ENCODE peak calls at places on chromosome X, in six cellular contexts. One of them, this sample, is unnamed.

GRCh38 chrX:18983711-18984380 is at the start of gene PHKA2:
- DNase-seq in activated T-helper 1 cell treated with Interleukin-2 at 50 U/mL for 16 hours: no peak
- DNase-seq in endothelial cell: peak; percentile 45
- DNase-seq in GM12865: no peak
- DNase-seq in cardiac muscle cell: no peak
- DNase-seq in Daoy: peak; percentile 58
- DNase-seq in this sample: peak; percentile 57

GRCh38 chrX:7252013-7252610 is 104.2 kb upstream of the PUDP start:
- DNase-seq in cardiac muscle cell: no peak
- DNase-seq in GM12865: peak; percentile 1
- DNase-seq in endothelial cell: no peak
- DNase-seq in Daoy: no peak
- DNase-seq in activated T-helper 1 cell treated with Interleukin-2 at 50 U/mL for 16 hours: no peak
- DNase-seq in this sample: no peak

GRCh38 chrX:63918611-63919010 is 133.6 kb upstream of the ARHGEF9 start:
- DNase-seq in Daoy: no peak
- DNase-seq in activated T-helper 1 cell treated with Interleukin-2 at 50 U/mL for 16 hours: no peak
- DNase-seq in cardiac muscle cell: no peak
- DNase-seq in GM12865: peak; percentile 6
- DNase-seq in endothelial cell: peak; percentile 3
- DNase-seq in this sample: peak; percentile 60

GRCh38 chrX:20538974-20539373 is 272.3 kb upstream of the RPS6KA3 start:
- DNase-seq in GM12865: no peak
- DNase-seq in Daoy: no peak
- DNase-seq in endothelial cell: no peak
- DNase-seq in cardiac muscle cell: no peak
- DNase-seq in activated T-helper 1 cell treated with Interleukin-2 at 50 U/mL for 16 hours: no peak
- DNase-seq in this sample: no peak

GRCh38 chrX:71650333-71650969 is 16.9 kb upstream of the LOC101059915 start:
- DNase-seq in Daoy: no peak
- DNase-seq in GM12865: peak; percentile 71
- DNase-seq in activated T-helper 1 cell treated with Interleukin-2 at 50 U/mL for 16 hours: no peak
- DNase-seq in cardiac muscle cell: no peak
- DNase-seq in endothelial cell: no peak
- DNase-seq in this sample: no peak

GRCh38 chrX:120559799-120560198 is 963 bp downstream of the CUL4B start:
- DNase-seq in endothelial cell: no peak
- DNase-seq in activated T-helper 1 cell treated with Interleukin-2 at 50 U/mL for 16 hours: no peak
- DNase-seq in cardiac muscle cell: peak; percentile 13
- DNase-seq in GM12865: peak; percentile 5
- DNase-seq in Daoy: no peak
- DNase-seq in this sample: peak; percentile 4

GRCh38 chrX:154000051-154000450 is 19.7 kb downstream of the IRAK1 start:
- DNase-seq in endothelial cell: no peak
- DNase-seq in GM12865: no peak
- DNase-seq in activated T-helper 1 cell treated with Interleukin-2 at 50 U/mL for 16 hours: no peak
- DNase-seq in cardiac muscle cell: no peak
- DNase-seq in Daoy: no peak
- DNase-seq in this sample: no peak

GRCh38 chrX:67787196-67787595 is 243.4 kb downstream of the AR start:
- DNase-seq in activated T-helper 1 cell treated with Interleukin-2 at 50 U/mL for 16 hours: no peak
- DNase-seq in GM12865: no peak
- DNase-seq in endothelial cell: no peak
- DNase-seq in Daoy: no peak
- DNase-seq in cardiac muscle cell: no peak
- DNase-seq in this sample: peak; percentile 13

GRCh38 chrX:72280210-72280882 is 3.3 kb upstream of the RPS4X start:
- DNase-seq in cardiac muscle cell: no peak
- DNase-seq in Daoy: peak; percentile 67
- DNase-seq in endothelial cell: no peak
- DNase-seq in GM12865: no peak
- DNase-seq in activated T-helper 1 cell treated with Interleukin-2 at 50 U/mL for 16 hours: no peak
- DNase-seq in this sample: peak; percentile 47

GRCh38 chrX:70553516-70553915 is 108.9 kb downstream of the DLG3 start:
- DNase-seq in Daoy: no peak
- DNase-seq in endothelial cell: no peak
- DNase-seq in activated T-helper 1 cell treated with Interleukin-2 at 50 U/mL for 16 hours: no peak
- DNase-seq in GM12865: peak; percentile 15
- DNase-seq in cardiac muscle cell: no peak
- DNase-seq in this sample: no peak

GRCh38 chrX:153902388-153902787 is 2.1 kb upstream of the AVPR2 start:
- DNase-seq in GM12865: no peak
- DNase-seq in activated T-helper 1 cell treated with Interleukin-2 at 50 U/mL for 16 hours: no peak
- DNase-seq in Daoy: peak; percentile 76
- DNase-seq in endothelial cell: no peak
- DNase-seq in cardiac muscle cell: no peak
- DNase-seq in this sample: peak; percentile 54

GRCh38 chrX:41716217-41716616 is 7.8 kb upstream of the GPR82 start:
- DNase-seq in Daoy: no peak
- DNase-seq in GM12865: no peak
- DNase-seq in cardiac muscle cell: no peak
- DNase-seq in activated T-helper 1 cell treated with Interleukin-2 at 50 U/mL for 16 hours: no peak
- DNase-seq in endothelial cell: no peak
- DNase-seq in this sample: no peak

GRCh38 chrX:42096262-42096939 is 173.0 kb upstream of the CASK start:
- DNase-seq in cardiac muscle cell: peak; percentile 98
- DNase-seq in GM12865: no peak
- DNase-seq in endothelial cell: no peak
- DNase-seq in Daoy: peak; percentile 66
- DNase-seq in activated T-helper 1 cell treated with Interleukin-2 at 50 U/mL for 16 hours: no peak
- DNase-seq in this sample: peak; percentile 80

GRCh38 chrX:49838374-49838773 is 9.3 kb downstream of the PAGE4 start:
- DNase-seq in activated T-helper 1 cell treated with Interleukin-2 at 50 U/mL for 16 hours: no peak
- DNase-seq in endothelial cell: peak; percentile 24
- DNase-seq in Daoy: peak; percentile 29
- DNase-seq in cardiac muscle cell: peak; percentile 24
- DNase-seq in GM12865: peak; percentile 44
- DNase-seq in this sample: peak; percentile 3

GRCh38 chrX:38636949-38637819 is 75.8 kb downstream of the TSPAN7 start:
- DNase-seq in Daoy: peak; percentile 29
- DNase-seq in GM12865: no peak
- DNase-seq in cardiac muscle cell: no peak
- DNase-seq in activated T-helper 1 cell treated with Interleukin-2 at 50 U/mL for 16 hours: no peak
- DNase-seq in endothelial cell: no peak
- DNase-seq in this sample: no peak

GRCh38 chrX:103607385-103608304 is at the start of gene TCEAL3:
- DNase-seq in GM12865: peak; percentile 18
- DNase-seq in Daoy: peak; percentile 47
- DNase-seq in endothelial cell: peak; percentile 38
- DNase-seq in cardiac muscle cell: peak; percentile 73
- DNase-seq in activated T-helper 1 cell treated with Interleukin-2 at 50 U/mL for 16 hours: no peak
- DNase-seq in this sample: peak; percentile 51

GRCh38 chrX:119389854-119390501 is 9.2 kb upstream of the SLC25A43 start:
- DNase-seq in cardiac muscle cell: no peak
- DNase-seq in endothelial cell: no peak
- DNase-seq in activated T-helper 1 cell treated with Interleukin-2 at 50 U/mL for 16 hours: no peak
- DNase-seq in GM12865: no peak
- DNase-seq in Daoy: no peak
- DNase-seq in this sample: no peak

GRCh38 chrX:69564665-69565064 is 51.2 kb upstream of the EDA start:
- DNase-seq in Daoy: no peak
- DNase-seq in cardiac muscle cell: no peak
- DNase-seq in GM12865: no peak
- DNase-seq in activated T-helper 1 cell treated with Interleukin-2 at 50 U/mL for 16 hours: no peak
- DNase-seq in endothelial cell: no peak
- DNase-seq in this sample: no peak

GRCh38 chrX:1521459-1521956 is 15.5 kb downstream of the P2RY8 start:
- DNase-seq in GM12865: peak; percentile 97
- DNase-seq in cardiac muscle cell: no peak
- DNase-seq in endothelial cell: no peak
- DNase-seq in activated T-helper 1 cell treated with Interleukin-2 at 50 U/mL for 16 hours: peak; percentile 39
- DNase-seq in Daoy: no peak
- DNase-seq in this sample: no peak

GRCh38 chrX:136065044-136065671 is 79.9 kb downstream of the SLC9A6 start:
- DNase-seq in cardiac muscle cell: peak; percentile 52
- DNase-seq in GM12865: no peak
- DNase-seq in Daoy: peak; percentile 64
- DNase-seq in activated T-helper 1 cell treated with Interleukin-2 at 50 U/mL for 16 hours: peak; percentile 1
- DNase-seq in endothelial cell: no peak
- DNase-seq in this sample: peak; percentile 68

GRCh38 chrX:140091276-140091886 is 126.1 kb upstream of the CXorf66 start:
- DNase-seq in endothelial cell: peak; percentile 31
- DNase-seq in activated T-helper 1 cell treated with Interleukin-2 at 50 U/mL for 16 hours: peak; percentile 6
- DNase-seq in Daoy: peak; percentile 50
- DNase-seq in cardiac muscle cell: peak; percentile 12
- DNase-seq in GM12865: no peak
- DNase-seq in this sample: no peak

This sample was measured in EL.